ENCODE peak calls at places on chromosomes 3 and 15, in six cellular contexts. Y is midbrain; Z is small intestine; V is activated CD4-positive, alpha-beta T cell treated with anti-CD3 and anti-CD28 coated beads for 24 hours; H is mucosa of descending colon; P is neural progenitor cell. K is an unnamed sample.

GRCh38 chr15:62280625-62281024 is 115.5 kb upstream of the C2CD4B start:
- DNase-seq in Z (peak; percentile 40), H (no peak), V (no peak), P (no peak), Y (no peak), K (no peak)

GRCh38 chr15:51647128-51647562 is 24.6 kb upstream of the DMXL2 start:
- DNase-seq in Z (peak; percentile 93), H (no peak), P (no peak), V (no peak), Y (peak; percentile 46), K (no peak)

GRCh38 chr3:32401541-32402052 is 9.9 kb downstream of the CMTM7 start:
- DNase-seq in H (peak; percentile 85), V (no peak), Z (peak; percentile 73), Y (peak; percentile 79), P (peak; percentile 90), K (peak; percentile 94)

GRCh38 chr3:161649900-161650484 is 153.4 kb downstream of the OTOL1 start:
- DNase-seq in P (no peak), Y (no peak), Z (no peak), H (no peak), V (no peak), K (no peak)

GRCh38 chr3:99686955-99687612 is 48.7 kb downstream of the COL8A1 start:
- DNase-seq in P (peak; percentile 69), Y (peak; percentile 6), Z (peak; percentile 23), V (peak; percentile 42), H (no peak), K (peak; percentile 75)

GRCh38 chr15:100596792-100597191 is 5.2 kb downstream of the LINS1 start:
- DNase-seq in Y (no peak), H (peak; percentile 62), V (peak; percentile 93), P (no peak), Z (peak; percentile 68), K (peak; percentile 68)

GRCh38 chr3:39978293-39978692 is 168.9 kb downstream of the MYRIP start:
- DNase-seq in P (no peak), V (no peak), H (no peak), Z (no peak), Y (no peak), K (no peak)

GRCh38 chr3:138458774-138459499 is 24.5 kb downstream of the ESYT3 start:
- DNase-seq in P (no peak), H (no peak), Z (no peak), V (no peak), Y (no peak), K (no peak)

GRCh38 chr3:18393906-18394305 is 31.2 kb downstream of the SATB1 start:
- DNase-seq in Y (no peak), V (no peak), Z (no peak), P (no peak), H (no peak), K (no peak)

K was measured in kidney.